ENCODE peak calls at places on chromosomes 7 and 10, in four cellular contexts. Q, F, C and E are unnamed samples.

GRCh38 chr10:285216-285967 is 150.1 kb downstream of the ZMYND11 start:
- DNase-seq in Q (no peak), F (no peak), C (no peak), E (no peak)

GRCh38 chr10:60235001-60235400 is 154.7 kb downstream of the ANK3 start:
- DNase-seq in Q (no peak), F (no peak), C (no peak), E (no peak)

GRCh38 chr7:127946847-127947246 is 84.4 kb downstream of the LRRC4 start:
- DNase-seq in Q (no peak), F (no peak), C (no peak), E (no peak)

GRCh38 chr10:78895469-78895868 is 173.3 kb upstream of the ZMIZ1 start:
- DNase-seq in Q (no peak), F (no peak), C (no peak), E (no peak)

GRCh38 chr7:107594961-107595737 is 15.1 kb downstream of the BCAP29 start:
- DNase-seq in Q (no peak), F (no peak), C (no peak), E (no peak)

GRCh38 chr7:113784317-113784716 is 134.5 kb downstream of the PPP1R3A start:
- DNase-seq in Q (no peak), F (no peak), C (no peak), E (no peak)

GRCh38 chr10:43083764-43084163 is 6.9 kb downstream of the RET start:
- DNase-seq in Q (no peak), F (no peak), C (no peak), E (no peak)

GRCh38 chr7:15853832-15854470 is 167.5 kb upstream of the MEOX2 start:
- DNase-seq in Q (no peak), F (no peak), C (no peak), E (no peak)

GRCh38 chr10:51569467-51569866 is 129.9 kb downstream of the CSTF2T start:
- DNase-seq in Q (no peak), F (no peak), C (no peak), E (no peak)

GRCh38 chr7:2104107-2104710 is 128.5 kb downstream of the MAD1L1 start:
- DNase-seq in Q (peak; percentile 95), F (peak; percentile 71), C (peak; percentile 61), E (no peak)

GRCh38 chr10:115856580-115856979 is 416.4 kb downstream of the GFRA1 start:
- DNase-seq in Q (no peak), F (no peak), C (no peak), E (no peak)

GRCh38 chr10:86411852-86412550 is 45.4 kb upstream of the GRID1 start:
- DNase-seq in Q (no peak), F (no peak), C (no peak), E (no peak)

GRCh38 chr7:1513657-1514095 is 9.5 kb upstream of the INTS1 start:
- DNase-seq in Q (peak; percentile 88), F (no peak), C (no peak), E (no peak)

GRCh38 chr7:144836545-144836842 is 641 bp upstream of the TPK1 start:
- DNase-seq in Q (no peak), F (no peak), C (no peak), E (no peak)
- H3K4me3 ChIP-seq in Q (no peak overlapping the region), F (peak overlapping the region; percentile 71), C (no peak overlapping the region), E (no peak overlapping the region)

DNA sequence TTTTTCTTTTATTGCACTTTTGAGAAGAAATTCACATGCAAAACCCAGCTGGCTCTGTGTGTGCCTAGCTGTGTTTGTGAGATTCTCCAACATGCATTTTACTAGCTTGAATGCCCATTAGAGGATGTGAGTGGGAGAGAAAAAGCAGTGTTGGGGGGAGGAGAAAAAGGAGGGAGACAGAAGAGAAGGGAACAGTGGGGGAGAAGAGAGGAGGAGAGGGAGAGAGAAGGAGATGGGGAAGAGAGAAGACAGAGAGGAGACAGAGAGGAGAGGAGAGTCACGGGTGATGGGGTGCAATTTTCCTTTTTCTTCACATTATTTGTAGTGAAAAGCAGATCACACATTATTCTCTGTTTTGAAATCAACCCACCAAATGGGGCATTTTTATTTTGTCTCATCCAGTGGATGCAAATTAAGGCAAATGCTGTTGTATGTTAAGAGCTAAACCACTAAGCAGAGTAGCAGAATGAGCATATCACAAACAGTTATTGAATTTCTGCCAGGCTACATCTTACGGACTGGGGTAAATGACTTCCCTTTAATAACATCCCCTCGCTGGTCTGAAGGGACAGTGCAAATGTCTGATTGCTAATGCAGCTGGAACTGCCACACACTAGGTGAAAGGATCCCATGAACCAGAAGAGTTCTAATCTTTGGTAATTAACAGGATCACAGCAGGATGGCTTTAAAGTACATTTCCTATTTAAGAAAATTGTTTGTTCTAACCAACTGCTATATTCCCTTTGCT is 870 bp downstream of the LRRN3 start:
- DNase-seq in Q (no peak), F (no peak), C (no peak), E (no peak)
- H3K4me3 ChIP-seq in Q (no peak overlapping the region), F (peak overlapping the region; percentile 2), C (no peak overlapping the region), E (no peak overlapping the region)

GRCh38 chr10:103499881-103500280 is 6.4 kb downstream of the NEURL1 start:
- DNase-seq in Q (peak; percentile 9), F (no peak), C (no peak), E (no peak)
- H3K4me3 ChIP-seq in Q (no peak overlapping the region), F (no peak overlapping the region), C (no peak overlapping the region), E (no peak overlapping the region)

GRCh38 chr7:116212859-116213258 is 2.5 kb downstream of the TES start:
- DNase-seq in Q (no peak), F (no peak), C (no peak), E (no peak)
- H3K4me3 ChIP-seq in Q (peak overlapping the region; percentile 98), F (no peak overlapping the region), C (no peak overlapping the region), E (peak overlapping the region; percentile 94)

GRCh38 chr7:5533821-5534367 is 110.3 kb upstream of the TNRC18 start:
- DNase-seq in Q (no peak), F (peak; percentile 63), C (no peak), E (no peak)
- H3K4me3 ChIP-seq in Q (no peak overlapping the region), F (no peak overlapping the region), C (no peak overlapping the region), E (no peak overlapping the region)

DNA sequence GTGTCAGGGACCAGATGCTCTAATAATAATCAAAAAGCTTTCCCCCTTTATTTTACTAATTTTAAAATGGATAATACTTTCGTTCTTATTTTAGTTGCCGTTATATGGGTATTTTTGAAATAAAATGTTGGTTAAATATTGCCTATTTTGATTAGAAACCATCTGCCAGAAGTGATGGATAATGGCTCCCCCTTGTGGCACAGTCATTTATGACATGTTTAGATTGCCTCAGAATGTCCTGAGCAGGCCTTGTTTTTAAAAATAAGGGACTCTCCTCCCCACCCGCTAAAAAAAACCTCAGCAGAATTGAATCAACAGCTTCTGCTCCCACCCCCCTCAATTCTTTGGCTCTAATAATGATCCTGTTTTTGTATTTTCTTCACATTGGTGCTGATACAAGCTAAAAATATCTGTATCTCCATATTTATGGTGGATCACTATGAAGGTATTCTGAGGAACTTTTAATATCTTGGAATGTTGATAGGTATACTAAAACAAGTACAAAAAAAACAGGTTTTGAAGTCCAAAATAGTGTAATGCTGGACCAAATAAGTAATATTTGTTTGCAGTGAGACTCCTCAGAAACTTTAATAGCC is 38.8 kb downstream of the TMEM60 start:
- DNase-seq in Q (no peak), F (no peak), C (peak; percentile 67), E (peak; percentile 50)
- H3K4me3 ChIP-seq in Q (no peak overlapping the region), F (no peak overlapping the region), C (no peak overlapping the region), E (no peak overlapping the region)